ENCODE peak calls at places on chromosomes 4 and X, in six cellular contexts. One of them, this sample, is unnamed.

GRCh38 chr4:83197555-83198235 is 83.2 kb upstream of the PLAC8 start:
- DNase-seq in NCI-H2171 treated with DMSO at 0.1 percent for 48 hours: no peak
- DNase-seq in hippocampal formation: no peak
- DNase-seq in GM06990: no peak
- DNase-seq in skeletal muscle cell: no peak
- DNase-seq in anterior cingulate cortex: no peak
- DNase-seq in this sample: no peak

GRCh38 chr4:7256989-7257810 is 64.9 kb downstream of the SORCS2 start:
- DNase-seq in NCI-H2171 treated with DMSO at 0.1 percent for 48 hours: no peak
- DNase-seq in hippocampal formation: no peak
- DNase-seq in GM06990: no peak
- DNase-seq in skeletal muscle cell: no peak
- DNase-seq in anterior cingulate cortex: no peak
- DNase-seq in this sample: no peak

GRCh38 chrX:136190038-136190437 is 42.7 kb downstream of the FHL1 start:
- DNase-seq in NCI-H2171 treated with DMSO at 0.1 percent for 48 hours: no peak
- DNase-seq in hippocampal formation: no peak
- DNase-seq in GM06990: no peak
- DNase-seq in skeletal muscle cell: no peak
- DNase-seq in anterior cingulate cortex: no peak
- DNase-seq in this sample: no peak

GRCh38 chrX:9538544-9539045 is 73.7 kb downstream of the TBL1X start:
- DNase-seq in NCI-H2171 treated with DMSO at 0.1 percent for 48 hours: peak; percentile 93
- DNase-seq in hippocampal formation: no peak
- DNase-seq in GM06990: no peak
- DNase-seq in skeletal muscle cell: no peak
- DNase-seq in anterior cingulate cortex: no peak
- DNase-seq in this sample: peak; percentile 63

GRCh38 chr4:186587416-186588018 is 32.1 kb upstream of the MTNR1A start:
- DNase-seq in NCI-H2171 treated with DMSO at 0.1 percent for 48 hours: no peak
- DNase-seq in hippocampal formation: peak; percentile 31
- DNase-seq in GM06990: no peak
- DNase-seq in skeletal muscle cell: peak; percentile 9
- DNase-seq in anterior cingulate cortex: no peak
- DNase-seq in this sample: no peak

GRCh38 chr4:120922390-120923200 is at the start of gene PRDM5:
- DNase-seq in NCI-H2171 treated with DMSO at 0.1 percent for 48 hours: no peak
- DNase-seq in hippocampal formation: no peak
- DNase-seq in GM06990: peak; percentile 16
- DNase-seq in skeletal muscle cell: peak; percentile 29
- DNase-seq in anterior cingulate cortex: peak; percentile 54
- DNase-seq in this sample: no peak

GRCh38 chr4:130203571-130203970 is 1107.6 kb downstream of the C4orf33 start:
- DNase-seq in NCI-H2171 treated with DMSO at 0.1 percent for 48 hours: no peak
- DNase-seq in hippocampal formation: no peak
- DNase-seq in GM06990: no peak
- DNase-seq in skeletal muscle cell: no peak
- DNase-seq in anterior cingulate cortex: no peak
- DNase-seq in this sample: no peak

GRCh38 chr4:145805490-145805889 is 125.5 kb downstream of the C4orf51 start:
- DNase-seq in NCI-H2171 treated with DMSO at 0.1 percent for 48 hours: no peak
- DNase-seq in hippocampal formation: no peak
- DNase-seq in GM06990: no peak
- DNase-seq in skeletal muscle cell: no peak
- DNase-seq in anterior cingulate cortex: no peak
- DNase-seq in this sample: no peak